ENCODE peak calls at places on chromosomes 2 and 18, in eight cellular contexts. B is chondrocyte, A is mucosa of descending colon, K is Ammon's horn, W is tibial nerve, P is NB4, U is neuronal stem cell, C is body of pancreas. N is an unnamed sample.

GRCh38 chr2:2012505-2012904 is 268.2 kb upstream of the PXDN start:
- DNase-seq in B (no peak), A (no peak), K (peak), W (no peak), P (no peak), U (no peak), C (no peak), N (no peak)

GRCh38 chr2:156309106-156309505 is 23.4 kb downstream of the NR4A2 start:
- DNase-seq in B (no peak), A (no peak), K (no peak), W (no peak), P (peak), U (no peak), C (no peak), N (no peak)

GRCh38 chr2:84687498-84688149 is 171.3 kb downstream of the DNAH6 start:
- DNase-seq in B (no peak), A (no peak), K (no peak), W (no peak), P (no peak), U (no peak), C (no peak), N (no peak)

GRCh38 chr2:45218931-45219339 is 209.7 kb upstream of the SIX2 start:
- DNase-seq in B (no peak), A (no peak), K (no peak), W (no peak), P (no peak), U (no peak), C (no peak), N (no peak)

GRCh38 chr2:232777278-232777677 is 913 bp upstream of the KCNJ13 start:
- DNase-seq in B (no peak), A (no peak), K (no peak), W (no peak), P (no peak), U (no peak), C (no peak), N (no peak)

GRCh38 chr2:228535396-228535795 is 353.9 kb upstream of the SPHKAP start:
- DNase-seq in B (no peak), A (no peak), K (no peak), W (no peak), P (peak), U (no peak), C (no peak), N (no peak)

GRCh38 chr2:136389809-136390208 is 271.9 kb upstream of the CXCR4 start:
- DNase-seq in B (no peak), A (no peak), K (no peak), W (no peak), P (no peak), U (no peak), C (no peak), N (no peak)

GRCh38 chr2:208542465-208543041 is 136.0 kb downstream of the PTH2R start:
- DNase-seq in B (no peak), A (no peak), K (no peak), W (no peak), P (no peak), U (no peak), C (no peak), N (no peak)

GRCh38 chr2:68774569-68775271 is 40.1 kb downstream of the ARHGAP25 start:
- DNase-seq in B (no peak), A (peak), K (peak), W (peak), P (peak), U (no peak), C (no peak), N (no peak)

GRCh38 chr2:230439590-230439989 is 23.6 kb downstream of the SP100 start:
- DNase-seq in B (no peak), A (no peak), K (no peak), W (no peak), P (peak), U (no peak), C (no peak), N (no peak)

GRCh38 chr2:181138816-181139215 is 158.4 kb downstream of the UBE2E3 start:
- DNase-seq in B (no peak), A (no peak), K (no peak), W (no peak), P (peak), U (no peak), C (no peak), N (no peak)

GRCh38 chr2:234352270-234352669 is 144.6 kb downstream of the ARL4C start:
- DNase-seq in B (no peak), A (no peak), K (no peak), W (no peak), P (no peak), U (no peak), C (no peak), N (no peak)

GRCh38 chr2:10283106-10284062 is 19.3 kb upstream of the HPCAL1 start:
- DNase-seq in B (no peak), A (no peak), K (no peak), W (no peak), P (peak), U (peak), C (no peak), N (peak)

GRCh38 chr2:101478561-101479001 is 3.7 kb upstream of the RFX8 start:
- DNase-seq in B (no peak), A (no peak), K (no peak), W (no peak), P (no peak), U (no peak), C (no peak), N (no peak)

GRCh38 chr18:58808349-58808748 is 56.3 kb upstream of the ZNF532 start:
- DNase-seq in B (no peak), A (no peak), K (no peak), W (no peak), P (no peak), U (no peak), C (no peak), N (no peak)

GRCh38 chr2:110816404-110817365 is 84.3 kb downstream of the ACOXL start:
- DNase-seq in B (no peak), A (no peak), K (no peak), W (no peak), P (no peak), U (no peak), C (no peak), N (no peak)